ENCODE peak calls at places on chromosomes 16 and 17, in six cellular contexts. U is prostate gland, T is IMR-90, B is heart left ventricle, Y is uterus, A is Peyer's patch. P is an unnamed sample.
A peak's percentile ranks its signal among the peaks of the same experiment; 100 is the strongest.

GRCh38 chr16:49498241-49499017 is 124.8 kb downstream of the C16orf78 start:
- DNase-seq in Y (peak; percentile 8), U (no peak), B (no peak), T (no peak), A (no peak), P (no peak)

GRCh38 chr17:146983-147761 is 9.8 kb downstream of the SCGB1C2 start:
- DNase-seq in U (no peak), Y (peak; percentile 13), T (no peak), A (peak; percentile 7), B (no peak), P (peak; percentile 7)

GRCh38 chr16:54140057-54140787 is 146.4 kb downstream of the IRX3 start:
- DNase-seq in B (no peak), U (no peak), Y (no peak), A (no peak), T (peak; percentile 8), P (no peak)

GRCh38 chr16:27330542-27330941 is 16.8 kb downstream of the IL4R start:
- DNase-seq in Y (peak; percentile 86), A (no peak), T (peak; percentile 98), U (no peak), B (peak; percentile 45), P (peak; percentile 86)

GRCh38 chr17:62801553-62801952 is 6.6 kb downstream of the MARCHF10 start:
- DNase-seq in A (no peak), B (no peak), U (no peak), T (peak; percentile 36), Y (no peak), P (no peak)

GRCh38 chr16:70635356-70636016 is 10.9 kb upstream of the IL34 start:
- DNase-seq in A (no peak), T (peak; percentile 84), Y (no peak), U (no peak), B (peak; percentile 42), P (peak; percentile 49)

GRCh38 chr16:87608400-87608985 is 6.2 kb downstream of the JPH3 start:
- DNase-seq in B (peak; percentile 61), Y (peak; percentile 28), U (peak; percentile 17), A (no peak), T (peak; percentile 52), P (peak; percentile 78)

GRCh38 chr16:80369559-80369958 is 171.2 kb upstream of the DYNLRB2 start:
- DNase-seq in U (peak; percentile 42), A (no peak), T (peak; percentile 60), B (peak; percentile 33), Y (peak; percentile 66), P (peak; percentile 57)

GRCh38 chr16:86229866-86230656 is 280.3 kb upstream of the FOXF1 start:
- DNase-seq in T (no peak), A (no peak), B (no peak), Y (no peak), U (no peak), P (no peak)

GRCh38 chr17:1074886-1075665 is 78.1 kb downstream of the TIMM22 start:
- DNase-seq in A (no peak), B (peak; percentile 78), U (no peak), Y (no peak), T (no peak), P (no peak)

GRCh38 chr16:17367932-17368331 is 102.8 kb downstream of the XYLT1 start:
- DNase-seq in U (no peak), A (no peak), B (no peak), Y (no peak), T (peak; percentile 61), P (peak; percentile 45)
- H3K27ac ChIP-seq in U (no peak overlapping the region), A (peak overlapping the region; percentile 78), B (no peak overlapping the region), Y (no peak overlapping the region), T (no peak overlapping the region), P (no peak overlapping the region)

GRCh38 chr17:7242717-7243576 is 698 bp upstream of the GABARAP start:
- DNase-seq in T (peak; percentile 95), A (peak; percentile 97), U (peak; percentile 95), B (peak; percentile 98), Y (peak; percentile 95), P (peak; percentile 97)
- TF ChIP-seq POLR2A in T (no peak), A (peak; percentile 59), U (peak; percentile 85), B (no peak), Y (peak; percentile 47), P (peak; percentile 50)

GRCh38 chr17:38959508-38959907 is 7.7 kb downstream of the FBXO47 start:
- DNase-seq in Y (no peak), B (no peak), U (no peak), T (no peak), A (no peak), P (no peak)

GRCh38 chr17:38958756-38959155 is 8.4 kb downstream of the FBXO47 start:
- DNase-seq in B (no peak), A (no peak), Y (no peak), U (no peak), T (peak; percentile 68), P (no peak)

GRCh38 chr17:38960402-38960801 is 6.8 kb downstream of the FBXO47 start:
- DNase-seq in U (no peak), A (no peak), T (no peak), Y (no peak), B (no peak), P (no peak)

GRCh38 chr17:38958326-38958725 is 8.9 kb downstream of the FBXO47 start:
- DNase-seq in A (no peak), T (peak; percentile 67), Y (no peak), U (no peak), B (no peak), P (no peak)
- H3K27ac ChIP-seq in A (no peak overlapping the region), T (peak overlapping the region; percentile 99), Y (no peak overlapping the region), U (no peak overlapping the region), B (no peak overlapping the region), P (no peak overlapping the region)

GRCh38 chr16:24773771-24774427 is 44.4 kb downstream of the TNRC6A start:
- DNase-seq in Y (no peak), T (no peak), U (no peak), B (no peak), A (no peak), P (no peak)
- TF ChIP-seq POLR2A in Y (no peak), T (no peak), U (no peak), B (no peak), A (no peak), P (no peak)

DNA sequence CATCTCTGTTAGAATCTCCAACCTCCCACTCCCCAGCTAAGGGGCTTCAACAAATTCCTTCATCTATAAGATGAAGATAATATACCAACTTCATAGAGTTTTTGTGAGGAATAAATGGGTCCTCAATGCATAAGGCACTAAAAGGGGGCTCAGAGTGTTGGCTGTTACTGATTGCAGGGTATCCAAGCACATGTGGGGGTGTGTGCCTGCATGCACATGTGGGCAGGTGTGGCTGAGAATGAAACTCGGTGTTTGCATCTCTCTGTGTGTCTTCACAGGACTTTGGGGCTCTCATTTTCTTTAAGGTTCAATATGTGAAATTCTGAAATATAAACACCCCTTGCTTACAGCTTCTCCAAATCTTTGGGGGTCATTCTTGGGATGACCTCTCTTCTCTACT is 4.1 kb upstream of the PPP1R9B start:
- DNase-seq in T (no peak), A (no peak), Y (no peak), B (peak; percentile 12), U (no peak), P (no peak)
- H3K27ac ChIP-seq in T (peak overlapping the region; percentile 70), A (peak overlapping the region; percentile 41), Y (peak overlapping the region; percentile 93), B (peak overlapping the region; percentile 89), U (peak overlapping the region; percentile 77), P (peak overlapping the region; percentile 81)

DNA sequence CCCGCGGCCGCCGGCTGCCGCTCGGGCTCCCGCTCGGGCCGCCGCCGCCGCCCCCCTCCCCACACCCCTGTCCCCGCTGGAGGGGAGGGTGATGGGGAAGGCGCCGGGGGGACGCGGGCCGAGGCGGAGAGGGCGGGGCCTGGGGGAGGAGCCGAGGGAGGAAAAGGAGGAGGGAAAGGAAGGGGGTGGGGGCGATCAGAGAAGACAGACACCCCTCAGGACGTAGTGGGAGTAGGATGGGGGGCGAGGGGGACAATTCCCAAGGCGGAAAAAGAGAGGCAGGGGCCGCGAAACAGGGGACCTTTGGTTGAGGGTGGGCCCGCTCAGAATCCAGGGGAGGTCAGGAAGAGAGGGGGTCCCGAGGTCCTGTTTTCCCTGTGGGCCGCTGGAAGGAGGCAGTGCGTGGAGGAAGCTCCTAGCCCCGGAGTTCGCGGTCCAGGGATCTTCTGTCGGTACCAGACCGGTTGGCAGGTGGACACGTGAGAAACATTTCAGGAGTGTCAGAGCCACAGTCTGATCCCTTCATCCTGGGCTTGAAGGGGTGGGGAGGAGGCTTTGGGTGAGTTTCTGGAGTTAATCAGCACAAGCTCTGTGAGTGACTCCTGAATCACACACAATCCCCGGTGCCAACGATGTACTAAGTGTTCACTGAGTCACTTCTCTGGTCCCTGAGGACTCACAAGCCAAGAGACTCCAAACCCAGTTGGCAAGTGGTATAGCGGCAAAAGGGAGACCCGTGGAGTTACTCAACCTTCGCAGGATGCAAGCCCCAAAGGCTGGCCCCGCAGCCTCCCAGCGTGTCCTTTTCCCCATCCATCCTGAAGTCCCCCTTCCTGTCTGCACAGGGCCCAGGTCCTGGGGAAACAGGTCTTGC is at the start of gene XYLT1:
- DNase-seq in T (peak; percentile 94), A (peak; percentile 65), B (peak; percentile 57), U (peak; percentile 61), Y (peak; percentile 77), P (peak; percentile 87)
- TF ChIP-seq POLR2A in T (peak; percentile 35), A (no peak), B (no peak), U (no peak), Y (no peak), P (no peak)

GRCh38 chr16:17365591-17366298 is 105.0 kb downstream of the XYLT1 start:
- DNase-seq in A (no peak), T (no peak), Y (no peak), U (no peak), B (no peak), P (no peak)

GRCh38 chr16:17362946-17363345 is 107.8 kb downstream of the XYLT1 start:
- DNase-seq in B (no peak), U (no peak), Y (no peak), T (peak; percentile 37), A (no peak), P (no peak)

GRCh38 chr16:17365211-17365541 is 105.6 kb downstream of the XYLT1 start:
- DNase-seq in U (no peak), A (no peak), T (no peak), Y (no peak), B (no peak), P (no peak)

GRCh38 chr16:17366299-17366961 is 104.3 kb downstream of the XYLT1 start:
- DNase-seq in A (no peak), U (no peak), Y (no peak), T (no peak), B (no peak), P (no peak)

DNA sequence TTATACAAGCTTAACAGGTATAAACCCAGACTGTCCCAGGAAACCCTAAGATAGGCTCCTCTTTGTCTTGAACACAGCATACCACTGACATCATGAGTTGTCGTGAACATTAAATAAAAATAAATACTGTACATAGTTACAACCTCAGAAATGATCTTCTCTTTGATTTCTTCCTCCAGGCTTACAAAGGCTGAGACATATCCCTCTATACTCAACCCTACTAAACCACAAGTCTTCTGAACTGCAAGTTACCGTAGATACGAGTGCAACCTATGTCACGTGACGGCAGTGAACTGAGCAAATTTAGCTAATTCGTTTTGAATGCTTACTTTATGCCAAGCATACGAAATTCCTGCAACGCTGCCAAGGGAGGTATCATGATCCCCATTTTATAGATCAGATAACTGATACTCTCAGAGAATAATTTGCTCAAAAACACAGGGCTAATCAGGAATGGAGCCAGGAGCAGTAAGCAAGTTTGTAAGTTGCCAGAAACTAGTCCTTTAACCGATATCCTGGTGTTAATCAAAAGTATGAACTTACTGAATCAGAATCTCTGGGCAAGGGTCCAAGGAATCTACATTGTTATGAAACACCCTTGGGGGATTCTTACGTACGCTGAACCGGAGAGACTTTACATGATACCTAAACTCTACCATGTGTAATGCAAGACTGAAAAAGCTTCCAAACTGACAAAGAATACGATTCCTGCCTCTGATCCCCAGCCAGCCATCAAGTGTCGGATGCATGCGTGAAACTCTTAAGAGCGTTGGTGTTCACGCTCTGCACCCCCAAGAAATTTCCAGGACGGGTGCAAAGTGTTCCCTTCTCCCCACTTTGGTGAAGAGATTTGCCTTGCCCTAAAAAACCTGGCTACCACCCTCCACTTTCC is 106.2 kb downstream of the XYLT1 start:
- DNase-seq in Y (peak; percentile 40), B (no peak), U (peak; percentile 53), T (peak; percentile 94), A (peak; percentile 60), P (no peak)
- H3K27ac ChIP-seq in Y (no peak overlapping the region), B (no peak overlapping the region), U (no peak overlapping the region), T (no peak overlapping the region), A (peak overlapping the region; percentile 31), P (no peak overlapping the region)

P was measured in ovary.